ENCODE peak calls at places on chromosomes 12 and 14, in six cellular contexts. One of them, this sample, is unnamed.

GRCh38 chr14:89060191-89060590 is 235.7 kb downstream of the TTC8 start:
- DNase-seq in neuronal stem cell: no peak
- DNase-seq in IMR-90: peak
- DNase-seq in H1: no peak
- DNase-seq in mesenchymal stem cell: no peak
- DNase-seq in mesendoderm: no peak
- DNase-seq in this sample: no peak

GRCh38 chr12:113757223-113758002 is 208.7 kb downstream of the RBM19 start:
- DNase-seq in neuronal stem cell: no peak
- DNase-seq in IMR-90: no peak
- DNase-seq in H1: no peak
- DNase-seq in mesenchymal stem cell: no peak
- DNase-seq in mesendoderm: peak
- DNase-seq in this sample: peak

GRCh38 chr12:64890873-64891468 is 66.5 kb downstream of the TBC1D30 start:
- DNase-seq in neuronal stem cell: peak
- DNase-seq in IMR-90: peak
- DNase-seq in H1: no peak
- DNase-seq in mesenchymal stem cell: peak
- DNase-seq in mesendoderm: peak
- DNase-seq in this sample: no peak

GRCh38 chr12:25924535-25925001 is 33.9 kb upstream of the RASSF8 start:
- DNase-seq in neuronal stem cell: no peak
- DNase-seq in IMR-90: no peak
- DNase-seq in H1: no peak
- DNase-seq in mesenchymal stem cell: no peak
- DNase-seq in mesendoderm: peak
- DNase-seq in this sample: no peak

GRCh38 chr14:35607380-35607779 is 73.4 kb downstream of the INSM2 start:
- DNase-seq in neuronal stem cell: no peak
- DNase-seq in IMR-90: no peak
- DNase-seq in H1: no peak
- DNase-seq in mesenchymal stem cell: no peak
- DNase-seq in mesendoderm: no peak
- DNase-seq in this sample: no peak

GRCh38 chr12:92121826-92122225 is 23.8 kb downstream of the BTG1 start:
- DNase-seq in neuronal stem cell: no peak
- DNase-seq in IMR-90: no peak
- DNase-seq in H1: no peak
- DNase-seq in mesenchymal stem cell: no peak
- DNase-seq in mesendoderm: no peak
- DNase-seq in this sample: no peak

GRCh38 chr14:32417956-32418552 is 89.0 kb downstream of the AKAP6 start:
- DNase-seq in neuronal stem cell: no peak
- DNase-seq in IMR-90: peak
- DNase-seq in H1: no peak
- DNase-seq in mesenchymal stem cell: peak
- DNase-seq in mesendoderm: no peak
- DNase-seq in this sample: no peak

GRCh38 chr14:62189698-62190097 is 427.5 kb downstream of the SNAPC1 start:
- DNase-seq in neuronal stem cell: no peak
- DNase-seq in IMR-90: peak
- DNase-seq in H1: no peak
- DNase-seq in mesenchymal stem cell: no peak
- DNase-seq in mesendoderm: no peak
- DNase-seq in this sample: no peak

GRCh38 chr12:87758271-87758670 is 270.9 kb downstream of the C12orf50 start:
- DNase-seq in neuronal stem cell: no peak
- DNase-seq in IMR-90: peak
- DNase-seq in H1: no peak
- DNase-seq in mesenchymal stem cell: peak
- DNase-seq in mesendoderm: no peak
- DNase-seq in this sample: no peak

GRCh38 chr12:53743277-53744129 is 8.3 kb downstream of the CISTR start:
- DNase-seq in neuronal stem cell: peak
- DNase-seq in IMR-90: peak
- DNase-seq in H1: peak
- DNase-seq in mesenchymal stem cell: peak
- DNase-seq in mesendoderm: peak
- DNase-seq in this sample: peak

GRCh38 chr12:88127099-88127498 is 14.8 kb downstream of the CEP290 start:
- DNase-seq in neuronal stem cell: no peak
- DNase-seq in IMR-90: no peak
- DNase-seq in H1: no peak
- DNase-seq in mesenchymal stem cell: no peak
- DNase-seq in mesendoderm: no peak
- DNase-seq in this sample: no peak

GRCh38 chr14:106848330-106849121 is 1322.1 kb downstream of the TMEM121 start:
- DNase-seq in neuronal stem cell: no peak
- DNase-seq in IMR-90: no peak
- DNase-seq in H1: no peak
- DNase-seq in mesenchymal stem cell: no peak
- DNase-seq in mesendoderm: no peak
- DNase-seq in this sample: no peak

GRCh38 chr12:14554281-14555008 is 13.2 kb downstream of the PLBD1 start:
- DNase-seq in neuronal stem cell: no peak
- DNase-seq in IMR-90: no peak
- DNase-seq in H1: no peak
- DNase-seq in mesenchymal stem cell: peak
- DNase-seq in mesendoderm: peak
- DNase-seq in this sample: no peak

GRCh38 chr12:124795081-124795948 is 68.3 kb downstream of the SCARB1 start:
- DNase-seq in neuronal stem cell: no peak
- DNase-seq in IMR-90: no peak
- DNase-seq in H1: no peak
- DNase-seq in mesenchymal stem cell: no peak
- DNase-seq in mesendoderm: no peak
- DNase-seq in this sample: no peak

GRCh38 chr12:39541471-39541870 is 78.1 kb downstream of the ABCD2 start:
- DNase-seq in neuronal stem cell: no peak
- DNase-seq in IMR-90: no peak
- DNase-seq in H1: no peak
- DNase-seq in mesenchymal stem cell: no peak
- DNase-seq in mesendoderm: no peak
- DNase-seq in this sample: no peak

GRCh38 chr12:53071591-53072551 is 7.3 kb downstream of the SPRYD3 start:
- DNase-seq in neuronal stem cell: no peak
- DNase-seq in IMR-90: peak
- DNase-seq in H1: no peak
- DNase-seq in mesenchymal stem cell: no peak
- DNase-seq in mesendoderm: peak
- DNase-seq in this sample: peak

GRCh38 chr14:22886500-22887259 is 3.7 kb downstream of the REM2 start:
- DNase-seq in neuronal stem cell: peak
- DNase-seq in IMR-90: peak
- DNase-seq in H1: peak
- DNase-seq in mesenchymal stem cell: peak
- DNase-seq in mesendoderm: peak
- DNase-seq in this sample: peak

GRCh38 chr12:132206093-132206434 is 61.8 kb downstream of the NOC4L start:
- DNase-seq in neuronal stem cell: no peak
- DNase-seq in IMR-90: no peak
- DNase-seq in H1: no peak
- DNase-seq in mesenchymal stem cell: no peak
- DNase-seq in mesendoderm: no peak
- DNase-seq in this sample: no peak

GRCh38 chr12:110785240-110785639 is 42.5 kb upstream of the PPP1CC start:
- DNase-seq in neuronal stem cell: no peak
- DNase-seq in IMR-90: no peak
- DNase-seq in H1: no peak
- DNase-seq in mesenchymal stem cell: no peak
- DNase-seq in mesendoderm: no peak
- DNase-seq in this sample: no peak

GRCh38 chr14:32331227-32331597 is 2.1 kb downstream of the AKAP6 start:
- DNase-seq in neuronal stem cell: peak
- DNase-seq in IMR-90: no peak
- DNase-seq in H1: no peak
- DNase-seq in mesenchymal stem cell: no peak
- DNase-seq in mesendoderm: no peak
- DNase-seq in this sample: no peak

GRCh38 chr14:29390046-29390841 is 537.4 kb downstream of the PRKD1 start:
- DNase-seq in neuronal stem cell: peak
- DNase-seq in IMR-90: no peak
- DNase-seq in H1: no peak
- DNase-seq in mesenchymal stem cell: no peak
- DNase-seq in mesendoderm: peak
- DNase-seq in this sample: no peak

GRCh38 chr12:46005151-46005797 is 14.9 kb upstream of the SCAF11 start:
- DNase-seq in neuronal stem cell: no peak
- DNase-seq in IMR-90: peak
- DNase-seq in H1: no peak
- DNase-seq in mesenchymal stem cell: no peak
- DNase-seq in mesendoderm: no peak
- DNase-seq in this sample: no peak

GRCh38 chr12:43883748-43884147 is 47.9 kb downstream of the TMEM117 start:
- DNase-seq in neuronal stem cell: no peak
- DNase-seq in IMR-90: no peak
- DNase-seq in H1: no peak
- DNase-seq in mesenchymal stem cell: no peak
- DNase-seq in mesendoderm: no peak
- DNase-seq in this sample: no peak

GRCh38 chr14:22994762-22995275 is 12.5 kb upstream of the AJUBA start:
- DNase-seq in neuronal stem cell: no peak
- DNase-seq in IMR-90: peak
- DNase-seq in H1: no peak
- DNase-seq in mesenchymal stem cell: peak
- DNase-seq in mesendoderm: peak
- DNase-seq in this sample: peak

GRCh38 chr14:79965896-79966295 is 245.4 kb downstream of the DIO2 start:
- DNase-seq in neuronal stem cell: no peak
- DNase-seq in IMR-90: peak
- DNase-seq in H1: no peak
- DNase-seq in mesenchymal stem cell: no peak
- DNase-seq in mesendoderm: no peak
- DNase-seq in this sample: no peak

GRCh38 chr14:91065266-91065665 is 4.8 kb upstream of the RPS6KA5 start:
- DNase-seq in neuronal stem cell: no peak
- DNase-seq in IMR-90: no peak
- DNase-seq in H1: no peak
- DNase-seq in mesenchymal stem cell: no peak
- DNase-seq in mesendoderm: no peak
- DNase-seq in this sample: no peak
- H2BK15ac ChIP-seq in neuronal stem cell: no peak
- H2BK15ac ChIP-seq in IMR-90: no peak
- H2BK15ac ChIP-seq in H1: no peak
- H2BK15ac ChIP-seq in mesenchymal stem cell: no peak
- H2BK15ac ChIP-seq in mesendoderm: no peak
- H2BK15ac ChIP-seq in this sample: no peak

GRCh38 chr14:52075371-52075770 is 6.5 kb upstream of the NID2 start:
- DNase-seq in neuronal stem cell: no peak
- DNase-seq in IMR-90: no peak
- DNase-seq in H1: no peak
- DNase-seq in mesenchymal stem cell: no peak
- DNase-seq in mesendoderm: no peak
- DNase-seq in this sample: no peak

GRCh38 chr14:52071675-52072074 is 2.8 kb upstream of the NID2 start:
- DNase-seq in neuronal stem cell: no peak
- DNase-seq in IMR-90: peak
- DNase-seq in H1: no peak
- DNase-seq in mesenchymal stem cell: no peak
- DNase-seq in mesendoderm: peak
- DNase-seq in this sample: no peak

GRCh38 chr14:52072266-52072780 is 3.5 kb upstream of the NID2 start:
- DNase-seq in neuronal stem cell: no peak
- DNase-seq in IMR-90: no peak
- DNase-seq in H1: no peak
- DNase-seq in mesenchymal stem cell: no peak
- DNase-seq in mesendoderm: peak
- DNase-seq in this sample: no peak

GRCh38 chr14:52076334-52076733 is 7.5 kb upstream of the NID2 start:
- DNase-seq in neuronal stem cell: no peak
- DNase-seq in IMR-90: peak
- DNase-seq in H1: no peak
- DNase-seq in mesenchymal stem cell: no peak
- DNase-seq in mesendoderm: no peak
- DNase-seq in this sample: no peak

DNA sequence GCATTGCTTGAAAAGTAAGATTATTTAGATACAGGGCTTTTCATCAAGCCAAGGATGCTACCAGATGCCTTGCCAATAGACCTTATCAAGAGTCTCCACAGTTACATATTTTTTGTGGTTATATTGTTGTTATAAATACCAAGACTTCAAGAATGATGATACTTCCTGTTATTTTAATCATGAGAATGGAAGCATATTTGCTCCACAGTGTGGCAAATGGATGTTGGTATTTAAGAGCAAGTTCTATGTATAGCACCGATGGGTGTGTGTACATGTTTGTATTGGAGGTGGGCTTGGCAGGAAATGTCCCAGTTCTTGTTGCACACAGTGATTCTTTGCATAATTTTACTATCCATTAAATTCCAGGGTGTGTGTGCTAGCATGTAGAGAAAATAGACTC is 4.4 kb upstream of the NID2 start:
- DNase-seq in neuronal stem cell: no peak
- DNase-seq in IMR-90: peak
- DNase-seq in H1: no peak
- DNase-seq in mesenchymal stem cell: no peak
- DNase-seq in mesendoderm: no peak
- DNase-seq in this sample: no peak
- H2BK15ac ChIP-seq in neuronal stem cell: no peak
- H2BK15ac ChIP-seq in IMR-90: peak
- H2BK15ac ChIP-seq in H1: no peak
- H2BK15ac ChIP-seq in mesenchymal stem cell: no peak
- H2BK15ac ChIP-seq in mesendoderm: no peak
- H2BK15ac ChIP-seq in this sample: no peak

DNA sequence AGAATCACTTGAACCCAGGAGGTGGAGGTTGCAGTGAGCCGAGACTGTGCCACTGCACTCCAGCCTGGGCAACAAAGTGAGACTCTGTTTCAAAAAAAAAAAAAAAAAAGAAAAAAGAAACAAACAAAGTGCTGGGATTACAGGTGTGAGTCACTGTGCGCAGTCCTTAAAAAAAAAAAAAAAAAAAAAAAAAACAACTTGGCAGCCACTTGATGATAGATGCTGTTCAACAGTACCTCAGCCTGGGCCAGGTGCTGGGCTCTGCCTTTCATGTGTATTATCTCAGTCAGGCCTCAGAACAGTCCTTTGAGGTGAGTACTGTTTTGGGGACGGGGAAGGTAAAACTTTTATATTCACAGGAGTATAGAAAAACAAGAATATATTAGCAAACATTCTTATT is 9.6 kb downstream of the ACADS start:
- DNase-seq in neuronal stem cell: no peak
- DNase-seq in IMR-90: no peak
- DNase-seq in H1: no peak
- DNase-seq in mesenchymal stem cell: no peak
- DNase-seq in mesendoderm: no peak
- DNase-seq in this sample: no peak
- H2BK15ac ChIP-seq in neuronal stem cell: no peak
- H2BK15ac ChIP-seq in IMR-90: no peak
- H2BK15ac ChIP-seq in H1: no peak
- H2BK15ac ChIP-seq in mesenchymal stem cell: no peak
- H2BK15ac ChIP-seq in mesendoderm: no peak
- H2BK15ac ChIP-seq in this sample: no peak

DNA sequence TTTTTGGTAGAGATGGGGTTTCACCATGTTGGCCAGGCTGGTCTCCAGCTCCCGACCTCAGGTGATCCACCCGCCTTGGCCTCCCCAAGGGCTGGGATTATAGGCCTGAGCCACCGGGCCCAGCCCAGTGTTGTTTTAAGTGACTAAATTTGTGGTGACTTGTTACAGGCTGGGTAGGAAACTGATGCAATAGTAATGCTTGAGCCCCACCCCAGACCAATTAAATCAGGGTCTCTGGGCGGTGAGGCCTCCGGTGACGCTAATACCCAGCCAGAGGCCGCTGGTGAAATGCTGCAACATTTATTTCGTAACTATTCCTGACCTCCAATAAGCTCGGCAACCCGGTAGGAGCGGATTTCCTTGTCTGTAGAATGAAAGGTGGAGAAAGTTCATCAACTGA is 42.2 kb downstream of the FZD10 start:
- DNase-seq in neuronal stem cell: no peak
- DNase-seq in IMR-90: no peak
- DNase-seq in H1: no peak
- DNase-seq in mesenchymal stem cell: no peak
- DNase-seq in mesendoderm: no peak
- DNase-seq in this sample: no peak
- H2BK15ac ChIP-seq in neuronal stem cell: no peak
- H2BK15ac ChIP-seq in IMR-90: no peak
- H2BK15ac ChIP-seq in H1: no peak
- H2BK15ac ChIP-seq in mesenchymal stem cell: no peak
- H2BK15ac ChIP-seq in mesendoderm: no peak
- H2BK15ac ChIP-seq in this sample: no peak

This sample was measured in H9.